ENCODE peak calls at places on chromosomes 6 and 20, in eight cellular contexts. One of them, this sample, is unnamed.
A peak's percentile ranks its signal among the peaks of the same experiment; 100 is the strongest.

GRCh38 chr6:118403036-118403435 is 145.1 kb upstream of the PLN start:
- DNase-seq in neural progenitor cell: no peak
- DNase-seq in CD8-positive, alpha-beta memory T cell: no peak
- DNase-seq in left lung: no peak
- DNase-seq in CD8-positive, alpha-beta T cell: no peak
- DNase-seq in upper lobe of left lung: no peak
- DNase-seq in transverse colon: no peak
- DNase-seq in H1: no peak
- DNase-seq in this sample: no peak

GRCh38 chr6:117992856-117993255 is 85.8 kb downstream of the SLC35F1 start:
- DNase-seq in CD8-positive, alpha-beta T cell: no peak
- DNase-seq in left lung: no peak
- DNase-seq in CD8-positive, alpha-beta memory T cell: no peak
- DNase-seq in upper lobe of left lung: no peak
- DNase-seq in H1: no peak
- DNase-seq in neural progenitor cell: no peak
- DNase-seq in transverse colon: no peak
- DNase-seq in this sample: no peak

GRCh38 chr6:111957623-111958315 is 84.5 kb upstream of the FYN start:
- DNase-seq in neural progenitor cell: peak; percentile 44
- DNase-seq in H1: peak; percentile 31
- DNase-seq in CD8-positive, alpha-beta memory T cell: no peak
- DNase-seq in left lung: no peak
- DNase-seq in transverse colon: no peak
- DNase-seq in upper lobe of left lung: no peak
- DNase-seq in CD8-positive, alpha-beta T cell: no peak
- DNase-seq in this sample: peak; percentile 65

GRCh38 chr20:561437-562231 is 18.0 kb upstream of the CSNK2A1 start:
- DNase-seq in neural progenitor cell: peak; percentile 81
- DNase-seq in CD8-positive, alpha-beta memory T cell: no peak
- DNase-seq in transverse colon: peak; percentile 64
- DNase-seq in H1: no peak
- DNase-seq in left lung: peak; percentile 41
- DNase-seq in CD8-positive, alpha-beta T cell: peak; percentile 33
- DNase-seq in upper lobe of left lung: peak; percentile 58
- DNase-seq in this sample: peak; percentile 85

GRCh38 chr6:75084872-75085381 is 120.9 kb downstream of the COL12A1 start:
- DNase-seq in CD8-positive, alpha-beta T cell: no peak
- DNase-seq in neural progenitor cell: peak; percentile 50
- DNase-seq in upper lobe of left lung: peak; percentile 37
- DNase-seq in H1: no peak
- DNase-seq in transverse colon: peak; percentile 20
- DNase-seq in left lung: peak; percentile 42
- DNase-seq in CD8-positive, alpha-beta memory T cell: no peak
- DNase-seq in this sample: peak; percentile 78

GRCh38 chr6:20716865-20717264 is 182.6 kb downstream of the CDKAL1 start:
- DNase-seq in neural progenitor cell: no peak
- DNase-seq in left lung: no peak
- DNase-seq in CD8-positive, alpha-beta memory T cell: no peak
- DNase-seq in CD8-positive, alpha-beta T cell: no peak
- DNase-seq in H1: no peak
- DNase-seq in transverse colon: no peak
- DNase-seq in upper lobe of left lung: no peak
- DNase-seq in this sample: no peak

GRCh38 chr20:32442630-32443029 is 84.5 kb downstream of the ASXL1 start:
- DNase-seq in CD8-positive, alpha-beta memory T cell: no peak
- DNase-seq in H1: no peak
- DNase-seq in upper lobe of left lung: peak; percentile 3
- DNase-seq in left lung: no peak
- DNase-seq in transverse colon: no peak
- DNase-seq in CD8-positive, alpha-beta T cell: no peak
- DNase-seq in neural progenitor cell: no peak
- DNase-seq in this sample: peak; percentile 23

GRCh38 chr20:54174452-54175175 is 828 bp upstream of the CYP24A1 start:
- DNase-seq in transverse colon: no peak
- DNase-seq in left lung: no peak
- DNase-seq in neural progenitor cell: peak; percentile 19
- DNase-seq in H1: no peak
- DNase-seq in CD8-positive, alpha-beta T cell: no peak
- DNase-seq in upper lobe of left lung: no peak
- DNase-seq in CD8-positive, alpha-beta memory T cell: no peak
- DNase-seq in this sample: peak; percentile 22

GRCh38 chr6:5249451-5250122 is 11.2 kb downstream of the LYRM4 start:
- DNase-seq in transverse colon: no peak
- DNase-seq in CD8-positive, alpha-beta memory T cell: no peak
- DNase-seq in left lung: no peak
- DNase-seq in H1: no peak
- DNase-seq in CD8-positive, alpha-beta T cell: no peak
- DNase-seq in upper lobe of left lung: no peak
- DNase-seq in neural progenitor cell: no peak
- DNase-seq in this sample: no peak

GRCh38 chr6:169847773-169848380 is 96.5 kb downstream of the ERMARD start:
- DNase-seq in neural progenitor cell: no peak
- DNase-seq in left lung: no peak
- DNase-seq in H1: no peak
- DNase-seq in transverse colon: no peak
- DNase-seq in CD8-positive, alpha-beta memory T cell: no peak
- DNase-seq in CD8-positive, alpha-beta T cell: no peak
- DNase-seq in upper lobe of left lung: peak; percentile 12
- DNase-seq in this sample: peak; percentile 20

GRCh38 chr6:75524322-75524972 is 30.8 kb upstream of the FILIP1 start:
- DNase-seq in left lung: no peak
- DNase-seq in H1: no peak
- DNase-seq in neural progenitor cell: peak; percentile 6
- DNase-seq in CD8-positive, alpha-beta T cell: no peak
- DNase-seq in upper lobe of left lung: peak; percentile 47
- DNase-seq in CD8-positive, alpha-beta memory T cell: no peak
- DNase-seq in transverse colon: no peak
- DNase-seq in this sample: no peak

GRCh38 chr20:53738039-53738944 is 144.7 kb upstream of the ZNF217 start:
- DNase-seq in transverse colon: peak; percentile 47
- DNase-seq in left lung: peak; percentile 75
- DNase-seq in neural progenitor cell: peak; percentile 81
- DNase-seq in H1: peak; percentile 49
- DNase-seq in CD8-positive, alpha-beta memory T cell: no peak
- DNase-seq in CD8-positive, alpha-beta T cell: no peak
- DNase-seq in upper lobe of left lung: peak; percentile 86
- DNase-seq in this sample: no peak

GRCh38 chr6:78345882-78346281 is 521.5 kb upstream of the IRAK1BP1 start:
- DNase-seq in neural progenitor cell: no peak
- DNase-seq in transverse colon: no peak
- DNase-seq in left lung: no peak
- DNase-seq in upper lobe of left lung: no peak
- DNase-seq in H1: no peak
- DNase-seq in CD8-positive, alpha-beta T cell: no peak
- DNase-seq in CD8-positive, alpha-beta memory T cell: no peak
- DNase-seq in this sample: no peak

GRCh38 chr6:16276991-16277981 is 38.9 kb downstream of the GMPR start:
- DNase-seq in CD8-positive, alpha-beta T cell: no peak
- DNase-seq in CD8-positive, alpha-beta memory T cell: no peak
- DNase-seq in H1: peak; percentile 59
- DNase-seq in neural progenitor cell: peak; percentile 84
- DNase-seq in left lung: peak; percentile 80
- DNase-seq in transverse colon: peak; percentile 52
- DNase-seq in upper lobe of left lung: peak; percentile 66
- DNase-seq in this sample: peak; percentile 92

GRCh38 chr20:20130399-20130798 is 78.1 kb downstream of the CFAP61 start:
- DNase-seq in left lung: no peak
- DNase-seq in CD8-positive, alpha-beta memory T cell: no peak
- DNase-seq in H1: no peak
- DNase-seq in transverse colon: no peak
- DNase-seq in upper lobe of left lung: no peak
- DNase-seq in neural progenitor cell: peak; percentile 58
- DNase-seq in CD8-positive, alpha-beta T cell: no peak
- DNase-seq in this sample: peak; percentile 15

GRCh38 chr6:112683926-112684325 is 336.8 kb downstream of the RFPL4B start:
- DNase-seq in H1: no peak
- DNase-seq in left lung: no peak
- DNase-seq in CD8-positive, alpha-beta memory T cell: no peak
- DNase-seq in CD8-positive, alpha-beta T cell: no peak
- DNase-seq in neural progenitor cell: no peak
- DNase-seq in upper lobe of left lung: no peak
- DNase-seq in transverse colon: no peak
- DNase-seq in this sample: no peak

GRCh38 chr6:36358235-36358915 is 21.7 kb upstream of the BNIP5 start:
- DNase-seq in upper lobe of left lung: peak; percentile 48
- DNase-seq in H1: no peak
- DNase-seq in transverse colon: no peak
- DNase-seq in neural progenitor cell: no peak
- DNase-seq in CD8-positive, alpha-beta T cell: no peak
- DNase-seq in CD8-positive, alpha-beta memory T cell: no peak
- DNase-seq in left lung: no peak
- DNase-seq in this sample: no peak

GRCh38 chr20:47773381-47773786 is 11.9 kb downstream of the SULF2 start:
- DNase-seq in H1: no peak
- DNase-seq in CD8-positive, alpha-beta memory T cell: no peak
- DNase-seq in CD8-positive, alpha-beta T cell: no peak
- DNase-seq in transverse colon: peak; percentile 67
- DNase-seq in neural progenitor cell: no peak
- DNase-seq in upper lobe of left lung: no peak
- DNase-seq in left lung: no peak
- DNase-seq in this sample: no peak

GRCh38 chr6:106082735-106083398 is 3.3 kb upstream of the PRDM1 start:
- DNase-seq in transverse colon: no peak
- DNase-seq in upper lobe of left lung: no peak
- DNase-seq in CD8-positive, alpha-beta T cell: no peak
- DNase-seq in left lung: no peak
- DNase-seq in H1: no peak
- DNase-seq in neural progenitor cell: no peak
- DNase-seq in CD8-positive, alpha-beta memory T cell: no peak
- DNase-seq in this sample: no peak

DNA sequence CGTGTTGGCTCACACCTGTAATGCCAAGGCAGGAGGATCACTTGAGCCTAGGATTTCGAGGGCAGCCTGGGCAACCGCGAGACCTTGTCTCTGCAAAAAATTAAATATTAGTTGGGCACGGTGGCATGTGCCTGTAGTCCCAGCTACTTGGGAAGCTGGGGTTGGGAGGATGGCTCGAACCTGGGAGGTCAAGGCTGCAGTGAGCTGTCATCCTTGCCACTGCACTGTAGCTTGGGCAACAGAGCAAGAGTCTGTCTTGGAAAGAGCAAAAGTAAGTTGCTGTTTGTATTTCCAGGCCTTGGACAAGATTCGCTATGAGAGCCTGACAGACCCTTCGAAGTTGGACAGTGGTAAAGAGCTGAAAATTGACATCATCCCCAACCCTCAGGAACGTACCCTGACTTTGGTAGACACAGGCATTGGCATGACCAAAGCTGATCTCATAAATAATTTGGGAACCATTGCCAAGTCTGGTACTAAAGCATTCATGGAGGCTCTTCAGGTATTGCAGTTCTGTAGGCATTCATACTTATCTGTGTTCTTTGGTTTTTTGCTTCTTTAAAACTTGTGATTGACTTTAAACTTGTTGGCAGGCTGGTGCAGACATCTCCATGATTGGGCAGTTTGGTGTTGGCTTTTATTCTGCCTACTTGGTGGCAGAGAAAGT is 2.3 kb downstream of the HSP90AB1 start:
- DNase-seq in transverse colon: no peak
- DNase-seq in neural progenitor cell: no peak
- DNase-seq in left lung: no peak
- DNase-seq in CD8-positive, alpha-beta memory T cell: no peak
- DNase-seq in upper lobe of left lung: no peak
- DNase-seq in CD8-positive, alpha-beta T cell: no peak
- DNase-seq in H1: no peak
- DNase-seq in this sample: no peak
- H3K4me3 ChIP-seq in transverse colon: peak overlapping the region; percentile 98
- H3K4me3 ChIP-seq in neural progenitor cell: peak overlapping the region; percentile 95
- H3K4me3 ChIP-seq in left lung: no peak overlapping the region
- H3K4me3 ChIP-seq in CD8-positive, alpha-beta memory T cell: peak overlapping the region; percentile 98
- H3K4me3 ChIP-seq in upper lobe of left lung: no peak overlapping the region
- H3K4me3 ChIP-seq in CD8-positive, alpha-beta T cell: no peak overlapping the region
- H3K4me3 ChIP-seq in H1: peak overlapping the region; percentile 100
- H3K4me3 ChIP-seq in this sample: no peak overlapping the region

DNA sequence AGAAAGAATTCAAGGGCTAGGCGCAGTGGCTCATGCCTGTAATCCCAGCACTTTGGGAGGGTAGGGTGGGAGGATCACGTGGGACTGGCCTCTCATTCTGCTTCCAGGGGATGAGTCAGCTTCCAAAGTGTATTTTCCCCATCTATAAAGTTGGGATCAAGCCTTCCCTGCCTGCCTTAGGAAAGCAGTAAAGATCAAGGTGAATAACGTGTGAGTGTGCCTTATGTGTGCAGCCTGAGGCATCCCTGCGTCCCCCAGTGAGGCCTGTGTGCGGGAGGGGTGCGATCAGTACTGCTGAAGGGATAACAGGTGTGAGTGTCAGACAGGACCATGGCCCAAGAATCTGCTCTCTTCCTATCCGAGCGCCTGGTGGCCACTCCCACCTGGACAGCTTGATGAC is 26.8 kb downstream of the TMEM181 start:
- DNase-seq in transverse colon: no peak
- DNase-seq in upper lobe of left lung: no peak
- DNase-seq in CD8-positive, alpha-beta T cell: no peak
- DNase-seq in CD8-positive, alpha-beta memory T cell: no peak
- DNase-seq in H1: no peak
- DNase-seq in neural progenitor cell: no peak
- DNase-seq in left lung: no peak
- DNase-seq in this sample: no peak
- H3K36me3 ChIP-seq in transverse colon: no peaks in the 10 kb centered on the region
- H3K36me3 ChIP-seq in upper lobe of left lung: peaks cover 49% of the 10 kb centered on the region
- H3K36me3 ChIP-seq in CD8-positive, alpha-beta T cell: peaks cover 51% of the 10 kb centered on the region
- H3K36me3 ChIP-seq in CD8-positive, alpha-beta memory T cell: peaks cover 57% of the 10 kb centered on the region
- H3K36me3 ChIP-seq in H1: peaks cover 61% of the 10 kb centered on the region
- H3K36me3 ChIP-seq in neural progenitor cell: peaks cover 3% of the 10 kb centered on the region
- H3K36me3 ChIP-seq in left lung: no peaks in the 10 kb centered on the region
- H3K36me3 ChIP-seq in this sample: peaks cover 30% of the 10 kb centered on the region

GRCh38 chr6:6569043-6569442 is 19.5 kb upstream of the LY86 start:
- DNase-seq in neural progenitor cell: no peak
- DNase-seq in transverse colon: no peak
- DNase-seq in CD8-positive, alpha-beta memory T cell: no peak
- DNase-seq in CD8-positive, alpha-beta T cell: no peak
- DNase-seq in H1: no peak
- DNase-seq in left lung: no peak
- DNase-seq in upper lobe of left lung: no peak
- DNase-seq in this sample: no peak
- H3K27me3 ChIP-seq in neural progenitor cell: no peaks in the 10 kb centered on the region
- H3K27me3 ChIP-seq in transverse colon: peaks cover 18% of the 10 kb centered on the region
- H3K27me3 ChIP-seq in CD8-positive, alpha-beta memory T cell: no peaks in the 10 kb centered on the region
- H3K27me3 ChIP-seq in CD8-positive, alpha-beta T cell: no peaks in the 10 kb centered on the region
- H3K27me3 ChIP-seq in H1: no peaks in the 10 kb centered on the region
- H3K27me3 ChIP-seq in left lung: no peaks in the 10 kb centered on the region
- H3K27me3 ChIP-seq in upper lobe of left lung: no peaks in the 10 kb centered on the region
- H3K27me3 ChIP-seq in this sample: no peaks in the 10 kb centered on the region

DNA sequence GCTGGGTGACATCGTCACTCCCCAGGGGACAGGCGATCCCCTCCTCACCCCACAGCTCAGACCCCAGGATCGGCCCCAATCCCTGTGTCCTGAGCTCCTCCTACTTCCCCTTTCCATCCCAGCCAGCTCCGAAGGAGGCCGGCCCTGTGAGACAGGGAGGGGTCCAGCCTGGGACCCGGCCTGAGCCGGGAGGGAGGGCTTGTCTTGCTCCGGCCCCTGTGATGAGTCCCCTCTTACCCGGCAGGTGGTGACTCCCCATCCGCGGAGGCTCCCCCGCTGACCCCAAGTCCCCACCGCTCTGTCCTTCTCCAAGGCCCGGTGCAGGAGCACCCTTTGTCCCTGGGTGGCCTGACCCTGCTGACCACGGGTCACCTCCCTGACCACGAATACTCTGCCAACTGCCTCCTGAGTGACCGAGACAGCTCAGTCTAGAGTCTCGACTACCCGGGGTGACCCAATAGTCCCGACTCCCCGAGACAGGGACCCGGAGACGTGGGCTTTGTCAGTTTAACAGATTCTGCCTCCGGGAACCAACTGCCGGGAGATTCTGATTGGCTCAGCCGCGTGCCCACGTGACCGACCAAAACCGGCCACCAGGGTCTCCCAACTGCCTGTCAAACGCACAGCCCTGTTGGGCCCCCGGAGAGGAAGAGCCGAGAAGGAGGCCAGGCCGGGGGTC is 187.4 kb upstream of the PROKR2 start:
- DNase-seq in H1: no peak
- DNase-seq in CD8-positive, alpha-beta T cell: no peak
- DNase-seq in upper lobe of left lung: peak; percentile 58
- DNase-seq in left lung: peak; percentile 52
- DNase-seq in CD8-positive, alpha-beta memory T cell: no peak
- DNase-seq in neural progenitor cell: no peak
- DNase-seq in transverse colon: peak; percentile 56
- DNase-seq in this sample: peak; percentile 66
- H3K4me3 ChIP-seq in H1: no peak overlapping the region
- H3K4me3 ChIP-seq in CD8-positive, alpha-beta T cell: no peak overlapping the region
- H3K4me3 ChIP-seq in upper lobe of left lung: peak overlapping the region; percentile 49
- H3K4me3 ChIP-seq in left lung: peak overlapping the region; percentile 42
- H3K4me3 ChIP-seq in CD8-positive, alpha-beta memory T cell: no peak overlapping the region
- H3K4me3 ChIP-seq in neural progenitor cell: no peak overlapping the region
- H3K4me3 ChIP-seq in transverse colon: peak overlapping the region; percentile 58
- H3K4me3 ChIP-seq in this sample: peak overlapping the region; percentile 20

This sample was measured in H7.